ENCODE peak calls at places on chromosome 1, in eight cellular contexts. One of them, this sample, is unnamed.

GRCh38 chr1:55932402-55932801 is 647.0 kb downstream of the PLPP3 start:
- DNase-seq in GM12891: no peak
- DNase-seq in A549: no peak
- DNase-seq in breast epithelium: no peak
- DNase-seq in tibial nerve: no peak
- DNase-seq in K562: no peak
- DNase-seq in IMR-90: no peak
- DNase-seq in H1: no peak
- DNase-seq in this sample: no peak

GRCh38 chr1:67662884-67663283 is 22.1 kb upstream of the GADD45A start:
- DNase-seq in GM12891: no peak
- DNase-seq in tibial nerve: no peak
- DNase-seq in A549: no peak
- DNase-seq in breast epithelium: no peak
- DNase-seq in H1: no peak
- DNase-seq in K562: no peak
- DNase-seq in IMR-90: no peak
- DNase-seq in this sample: no peak

GRCh38 chr1:209335090-209335692 is 248.3 kb upstream of the CAMK1G start:
- DNase-seq in H1: peak
- DNase-seq in breast epithelium: no peak
- DNase-seq in tibial nerve: no peak
- DNase-seq in A549: peak
- DNase-seq in GM12891: peak
- DNase-seq in K562: peak
- DNase-seq in IMR-90: peak
- DNase-seq in this sample: peak

GRCh38 chr1:13228343-13228781 is 2.4 kb upstream of the PRAMEF18 start:
- DNase-seq in tibial nerve: no peak
- DNase-seq in A549: peak
- DNase-seq in H1: no peak
- DNase-seq in GM12891: no peak
- DNase-seq in breast epithelium: no peak
- DNase-seq in IMR-90: no peak
- DNase-seq in K562: peak
- DNase-seq in this sample: no peak

GRCh38 chr1:242208021-242208420 is 209.1 kb upstream of the MAP1LC3C start:
- DNase-seq in GM12891: no peak
- DNase-seq in H1: no peak
- DNase-seq in breast epithelium: no peak
- DNase-seq in A549: no peak
- DNase-seq in K562: no peak
- DNase-seq in tibial nerve: no peak
- DNase-seq in IMR-90: no peak
- DNase-seq in this sample: no peak

GRCh38 chr1:204080163-204080903 is 7.4 kb downstream of the SOX13 start:
- DNase-seq in A549: peak
- DNase-seq in tibial nerve: peak
- DNase-seq in K562: peak
- DNase-seq in IMR-90: peak
- DNase-seq in breast epithelium: peak
- DNase-seq in GM12891: no peak
- DNase-seq in H1: peak
- DNase-seq in this sample: peak

GRCh38 chr1:203871114-203871875 is 9.9 kb downstream of the SNRPE start:
- DNase-seq in K562: peak
- DNase-seq in breast epithelium: no peak
- DNase-seq in H1: peak
- DNase-seq in A549: peak
- DNase-seq in GM12891: peak
- DNase-seq in IMR-90: peak
- DNase-seq in tibial nerve: no peak
- DNase-seq in this sample: peak

GRCh38 chr1:232845521-232845920 is 40.3 kb downstream of the MAP10 start:
- DNase-seq in IMR-90: no peak
- DNase-seq in H1: no peak
- DNase-seq in tibial nerve: no peak
- DNase-seq in GM12891: no peak
- DNase-seq in K562: no peak
- DNase-seq in breast epithelium: no peak
- DNase-seq in A549: no peak
- DNase-seq in this sample: no peak

GRCh38 chr1:184324972-184325371 is 61.9 kb upstream of the C1orf21 start:
- DNase-seq in GM12891: no peak
- DNase-seq in tibial nerve: no peak
- DNase-seq in A549: no peak
- DNase-seq in breast epithelium: no peak
- DNase-seq in H1: no peak
- DNase-seq in K562: no peak
- DNase-seq in IMR-90: no peak
- DNase-seq in this sample: no peak

GRCh38 chr1:7985851-7986612 is 24.5 kb downstream of the PARK7 start:
- DNase-seq in GM12891: no peak
- DNase-seq in tibial nerve: no peak
- DNase-seq in A549: no peak
- DNase-seq in breast epithelium: no peak
- DNase-seq in IMR-90: no peak
- DNase-seq in K562: no peak
- DNase-seq in H1: no peak
- DNase-seq in this sample: no peak

GRCh38 chr1:219330669-219331068 is 157.0 kb downstream of the LYPLAL1 start:
- DNase-seq in IMR-90: no peak
- DNase-seq in GM12891: no peak
- DNase-seq in breast epithelium: no peak
- DNase-seq in tibial nerve: no peak
- DNase-seq in A549: no peak
- DNase-seq in H1: no peak
- DNase-seq in K562: no peak
- DNase-seq in this sample: no peak

GRCh38 chr1:109470245-109470644 is 3.9 kb downstream of the SYPL2 start:
- DNase-seq in H1: no peak
- DNase-seq in A549: no peak
- DNase-seq in breast epithelium: no peak
- DNase-seq in GM12891: no peak
- DNase-seq in tibial nerve: no peak
- DNase-seq in K562: no peak
- DNase-seq in IMR-90: no peak
- DNase-seq in this sample: no peak

GRCh38 chr1:21667348-21668231 is 1.6 kb downstream of the RAP1GAP start:
- DNase-seq in tibial nerve: no peak
- DNase-seq in GM12891: no peak
- DNase-seq in H1: no peak
- DNase-seq in breast epithelium: peak
- DNase-seq in IMR-90: no peak
- DNase-seq in A549: no peak
- DNase-seq in K562: no peak
- DNase-seq in this sample: no peak

GRCh38 chr1:229155472-229155871 is 115.4 kb upstream of the RAB4A start:
- DNase-seq in IMR-90: no peak
- DNase-seq in H1: no peak
- DNase-seq in breast epithelium: no peak
- DNase-seq in K562: no peak
- DNase-seq in A549: no peak
- DNase-seq in tibial nerve: no peak
- DNase-seq in GM12891: no peak
- DNase-seq in this sample: no peak

GRCh38 chr1:82007804-82008203 is 207.1 kb downstream of the ADGRL2 start:
- DNase-seq in H1: no peak
- DNase-seq in IMR-90: no peak
- DNase-seq in tibial nerve: no peak
- DNase-seq in A549: no peak
- DNase-seq in K562: no peak
- DNase-seq in GM12891: no peak
- DNase-seq in breast epithelium: no peak
- DNase-seq in this sample: no peak
- TF ChIP-seq POLR2A in H1: no peak
- TF ChIP-seq POLR2A in IMR-90: no peak
- TF ChIP-seq POLR2A in tibial nerve: no peak
- TF ChIP-seq POLR2A in A549: no peak
- TF ChIP-seq POLR2A in K562: no peak
- TF ChIP-seq POLR2A in GM12891: no peak
- TF ChIP-seq POLR2A in breast epithelium: no peak
- TF ChIP-seq POLR2A in this sample: no peak

GRCh38 chr1:186682721-186683120 is 2.5 kb upstream of the PTGS2 start:
- DNase-seq in IMR-90: peak
- DNase-seq in tibial nerve: no peak
- DNase-seq in GM12891: no peak
- DNase-seq in K562: no peak
- DNase-seq in A549: peak
- DNase-seq in H1: no peak
- DNase-seq in breast epithelium: no peak
- DNase-seq in this sample: no peak

GRCh38 chr1:186681136-186681535 is 913 bp upstream of the PTGS2 start:
- DNase-seq in H1: no peak
- DNase-seq in A549: peak
- DNase-seq in K562: no peak
- DNase-seq in tibial nerve: no peak
- DNase-seq in GM12891: no peak
- DNase-seq in IMR-90: peak
- DNase-seq in breast epithelium: no peak
- DNase-seq in this sample: no peak

GRCh38 chr1:186681806-186682205 is 1.6 kb upstream of the PTGS2 start:
- DNase-seq in tibial nerve: no peak
- DNase-seq in K562: no peak
- DNase-seq in GM12891: no peak
- DNase-seq in H1: no peak
- DNase-seq in A549: peak
- DNase-seq in breast epithelium: no peak
- DNase-seq in IMR-90: peak
- DNase-seq in this sample: no peak

GRCh38 chr1:186683637-186684410 is 3.6 kb upstream of the PTGS2 start:
- DNase-seq in IMR-90: no peak
- DNase-seq in tibial nerve: no peak
- DNase-seq in breast epithelium: no peak
- DNase-seq in A549: no peak
- DNase-seq in GM12891: no peak
- DNase-seq in H1: no peak
- DNase-seq in K562: no peak
- DNase-seq in this sample: no peak

DNA sequence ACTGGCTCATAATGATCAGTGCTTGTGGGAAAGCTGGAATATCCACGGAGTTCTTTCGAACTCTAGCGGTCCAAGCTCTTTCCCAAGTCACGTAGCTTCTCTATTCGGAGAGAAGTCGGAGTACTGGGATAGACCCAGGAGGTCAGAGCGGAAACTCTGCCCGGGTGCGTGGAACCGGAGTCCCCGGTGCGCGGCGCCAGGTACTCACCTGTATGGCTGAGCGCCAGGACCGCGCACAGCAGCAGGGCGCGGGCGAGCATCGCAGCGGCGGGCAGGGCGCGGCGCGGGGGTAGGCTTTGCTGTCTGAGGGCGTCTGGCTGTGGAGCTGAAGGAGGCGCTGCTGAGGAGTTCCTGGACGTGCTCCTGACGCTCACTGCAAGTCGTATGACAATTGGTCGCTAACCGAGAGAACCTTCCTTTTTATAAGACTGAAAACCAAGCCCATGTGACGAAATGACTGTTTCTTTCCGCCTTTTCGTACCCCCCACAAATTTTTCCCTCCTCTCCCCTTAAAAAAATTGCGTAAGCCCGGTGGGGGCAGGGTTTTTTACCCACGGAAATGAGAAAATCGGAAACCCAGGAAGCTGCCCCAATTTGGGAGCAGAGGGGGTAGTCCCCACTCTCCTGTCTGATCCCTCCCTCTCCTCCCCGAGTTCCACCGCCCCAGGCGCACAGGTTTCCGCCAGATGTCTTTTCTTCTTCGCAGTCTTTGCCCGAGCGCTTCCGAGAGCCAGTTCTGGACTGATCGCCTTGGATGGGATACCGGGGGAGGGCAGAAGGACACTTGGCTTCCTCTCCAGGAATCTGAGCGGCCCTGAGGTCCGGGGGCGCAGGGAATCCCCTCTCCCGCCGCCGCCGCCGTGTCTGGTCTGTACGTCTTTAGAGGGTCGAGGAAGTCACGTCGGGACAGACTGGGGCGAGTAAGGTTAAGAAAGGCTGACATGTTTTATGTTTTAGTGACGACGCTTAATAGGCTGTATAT is at the start of gene PTGS2:
- DNase-seq in A549: peak
- DNase-seq in breast epithelium: peak
- DNase-seq in H1: peak
- DNase-seq in GM12891: peak
- DNase-seq in IMR-90: peak
- DNase-seq in K562: no peak
- DNase-seq in tibial nerve: peak
- DNase-seq in this sample: no peak
- TF ChIP-seq POLR2A in A549: peak
- TF ChIP-seq POLR2A in breast epithelium: peak
- TF ChIP-seq POLR2A in H1: peak
- TF ChIP-seq POLR2A in GM12891: no peak
- TF ChIP-seq POLR2A in IMR-90: peak
- TF ChIP-seq POLR2A in K562: no peak
- TF ChIP-seq POLR2A in tibial nerve: peak
- TF ChIP-seq POLR2A in this sample: no peak

DNA sequence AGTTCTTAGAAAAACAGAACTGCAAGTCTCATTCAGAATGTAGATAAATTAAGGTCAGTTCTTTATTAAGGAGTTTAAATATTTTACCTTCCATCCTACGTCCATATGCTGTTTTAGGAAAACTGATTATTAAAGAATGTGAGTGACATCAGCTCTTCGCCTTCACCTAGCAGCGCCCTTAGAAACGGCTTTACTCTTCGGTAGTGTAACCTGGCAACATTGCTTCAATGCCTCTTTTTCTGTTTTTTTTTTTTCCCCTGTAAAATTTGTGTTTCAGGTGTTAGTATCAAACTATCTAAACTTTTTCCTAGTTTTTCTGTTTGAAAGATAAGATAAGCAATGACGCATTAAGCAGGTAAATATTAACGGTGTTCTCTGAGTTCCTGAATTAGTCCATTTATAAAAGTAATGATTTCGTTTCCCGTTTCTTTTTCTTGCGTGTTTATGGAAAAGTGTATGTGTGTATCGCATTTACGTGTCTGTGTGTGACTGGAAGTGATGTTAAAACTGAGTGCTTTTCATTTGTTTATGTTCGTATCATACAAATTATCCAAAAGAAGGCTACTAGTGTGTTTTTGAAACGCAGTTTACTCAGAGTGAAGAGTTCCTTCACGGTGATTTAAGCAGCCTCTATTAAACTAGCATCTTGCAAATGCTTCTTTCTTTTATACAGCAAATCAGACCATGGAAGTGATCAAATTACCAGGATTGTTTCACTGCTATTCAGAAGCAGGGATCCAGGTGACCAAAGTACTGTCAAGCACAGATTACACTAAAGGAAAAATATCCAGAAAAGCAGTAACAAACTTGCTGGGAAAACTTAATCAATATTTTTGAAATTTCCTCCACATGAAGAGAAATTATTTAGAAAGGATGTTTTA is 139.0 kb downstream of the SDCCAG8 start:
- DNase-seq in tibial nerve: no peak
- DNase-seq in K562: no peak
- DNase-seq in A549: no peak
- DNase-seq in breast epithelium: no peak
- DNase-seq in GM12891: no peak
- DNase-seq in IMR-90: no peak
- DNase-seq in H1: no peak
- DNase-seq in this sample: no peak
- TF ChIP-seq POLR2A in tibial nerve: no peak
- TF ChIP-seq POLR2A in K562: no peak
- TF ChIP-seq POLR2A in A549: no peak
- TF ChIP-seq POLR2A in breast epithelium: no peak
- TF ChIP-seq POLR2A in GM12891: no peak
- TF ChIP-seq POLR2A in IMR-90: no peak
- TF ChIP-seq POLR2A in H1: no peak
- TF ChIP-seq POLR2A in this sample: no peak

GRCh38 chr1:51729156-51729823 is 112.4 kb downstream of the OSBPL9 start:
- DNase-seq in tibial nerve: peak
- DNase-seq in GM12891: peak
- DNase-seq in H1: peak
- DNase-seq in breast epithelium: peak
- DNase-seq in K562: peak
- DNase-seq in IMR-90: peak
- DNase-seq in A549: peak
- DNase-seq in this sample: peak
- TF ChIP-seq POLR2A in tibial nerve: no peak
- TF ChIP-seq POLR2A in GM12891: peak
- TF ChIP-seq POLR2A in H1: peak
- TF ChIP-seq POLR2A in breast epithelium: no peak
- TF ChIP-seq POLR2A in K562: peak
- TF ChIP-seq POLR2A in IMR-90: peak
- TF ChIP-seq POLR2A in A549: peak
- TF ChIP-seq POLR2A in this sample: peak

This sample was measured in H54.